ENCODE peak calls at places on chromosomes 12 and 14, in eight cellular contexts. G is HepG2; P is heart right ventricle; H is GM23338; V is adrenal gland; E is effector memory CD4-positive, alpha-beta T cell; X is K562; K is sigmoid colon. B is an unnamed sample.

GRCh38 chr12:131965073-131965472 is 15.3 kb downstream of the EP400 start:
- DNase-seq in H (no peak), P (no peak), G (no peak), X (no peak), K (no peak), E (no peak), V (no peak), B (no peak)

GRCh38 chr12:15114501-15114900 is 106.7 kb downstream of the RERG start:
- DNase-seq in H (peak; percentile 11), K (no peak), V (no peak), E (no peak), G (no peak), P (no peak), X (no peak), B (no peak)

GRCh38 chr12:90028620-90029051 is 320.0 kb upstream of the ATP2B1 start:
- DNase-seq in X (no peak), E (no peak), K (no peak), V (no peak), G (no peak), P (no peak), H (no peak), B (no peak)

GRCh38 chr14:100529561-100530031 is 57.6 kb downstream of the BEGAIN start:
- DNase-seq in P (peak; percentile 2), H (no peak), E (no peak), G (no peak), V (peak; percentile 46), K (peak; percentile 56), X (peak; percentile 0), B (no peak)

GRCh38 chr12:24960222-24960855 is 11.4 kb upstream of the BCAT1 start:
- DNase-seq in P (no peak), E (no peak), G (peak; percentile 36), V (peak; percentile 58), K (no peak), H (peak; percentile 84), X (peak; percentile 37), B (no peak)

GRCh38 chr14:52365071-52365470 is 51.0 kb downstream of the PTGER2 start:
- DNase-seq in X (no peak), G (no peak), E (no peak), H (no peak), K (no peak), P (no peak), V (no peak), B (no peak)

GRCh38 chr14:20503905-20504304 is 1.4 kb upstream of the RNASE10 start:
- DNase-seq in P (no peak), E (no peak), X (no peak), K (no peak), H (no peak), G (no peak), V (no peak), B (no peak)

GRCh38 chr14:86852530-86852929 is 1140.5 kb downstream of the GALC start:
- DNase-seq in G (no peak), V (no peak), K (no peak), X (no peak), P (no peak), E (no peak), H (no peak), B (no peak)

GRCh38 chr14:92967346-92967926 is 44.5 kb downstream of the CHGA start:
- DNase-seq in X (no peak), K (no peak), G (no peak), P (no peak), V (no peak), E (no peak), H (no peak), B (no peak)

GRCh38 chr14:70836946-70837345 is 27.6 kb upstream of the MAP3K9 start:
- DNase-seq in X (no peak), K (no peak), H (no peak), V (no peak), E (no peak), G (no peak), P (no peak), B (no peak)

GRCh38 chr12:72523754-72524153 is 251.6 kb downstream of the TRHDE start:
- DNase-seq in H (no peak), V (no peak), K (no peak), P (no peak), E (no peak), X (no peak), G (no peak), B (no peak)

GRCh38 chr14:69708586-69709169 is 58.3 kb upstream of the SRSF5 start:
- DNase-seq in P (no peak), V (no peak), K (no peak), X (no peak), H (peak; percentile 74), E (no peak), G (peak; percentile 41), B (no peak)

GRCh38 chr12:112463478-112463877 is 44.7 kb downstream of the PTPN11 start:
- DNase-seq in G (no peak), E (no peak), K (no peak), V (no peak), X (no peak), H (no peak), P (no peak), B (no peak)

GRCh38 chr12:100200450-100201181 is at the start of gene ACTR6:
- DNase-seq in H (peak; percentile 99), X (peak; percentile 91), K (peak; percentile 96), G (peak; percentile 93), E (peak; percentile 97), V (peak; percentile 99), P (peak; percentile 97), B (peak; percentile 96)

GRCh38 chr12:53719649-53720048 is 7.6 kb downstream of the CALCOCO1 start:
- DNase-seq in P (no peak), G (no peak), V (no peak), H (peak; percentile 69), E (no peak), K (peak; percentile 14), X (no peak), B (no peak)

GRCh38 chr14:96965885-96966595 is 168.9 kb downstream of the VRK1 start:
- DNase-seq in X (no peak), V (no peak), P (no peak), K (no peak), H (peak; percentile 32), G (no peak), E (no peak), B (no peak)

GRCh38 chr14:101500061-101500460 is 61.2 kb upstream of the DIO3 start:
- DNase-seq in H (no peak), X (no peak), P (no peak), V (no peak), E (no peak), K (peak; percentile 41), G (no peak), B (peak; percentile 8)

GRCh38 chr14:77741438-77741837 is 19.5 kb downstream of the SNW1 start:
- DNase-seq in G (no peak), P (no peak), H (no peak), X (no peak), K (no peak), V (no peak), E (no peak), B (no peak)

GRCh38 chr14:77746064-77746463 is 14.9 kb downstream of the SNW1 start:
- DNase-seq in P (no peak), H (no peak), X (no peak), G (no peak), E (no peak), V (no peak), K (no peak), B (no peak)
- H3K4me1 ChIP-seq in P (no peaks in the 10 kb centered on the region), H (no peaks in the 10 kb centered on the region), X (no peaks in the 10 kb centered on the region), G (no peaks in the 10 kb centered on the region), E (no peaks in the 10 kb centered on the region), V (peaks cover 13% of the 10 kb centered on the region), K (no peaks in the 10 kb centered on the region), B (no peaks in the 10 kb centered on the region)

DNA sequence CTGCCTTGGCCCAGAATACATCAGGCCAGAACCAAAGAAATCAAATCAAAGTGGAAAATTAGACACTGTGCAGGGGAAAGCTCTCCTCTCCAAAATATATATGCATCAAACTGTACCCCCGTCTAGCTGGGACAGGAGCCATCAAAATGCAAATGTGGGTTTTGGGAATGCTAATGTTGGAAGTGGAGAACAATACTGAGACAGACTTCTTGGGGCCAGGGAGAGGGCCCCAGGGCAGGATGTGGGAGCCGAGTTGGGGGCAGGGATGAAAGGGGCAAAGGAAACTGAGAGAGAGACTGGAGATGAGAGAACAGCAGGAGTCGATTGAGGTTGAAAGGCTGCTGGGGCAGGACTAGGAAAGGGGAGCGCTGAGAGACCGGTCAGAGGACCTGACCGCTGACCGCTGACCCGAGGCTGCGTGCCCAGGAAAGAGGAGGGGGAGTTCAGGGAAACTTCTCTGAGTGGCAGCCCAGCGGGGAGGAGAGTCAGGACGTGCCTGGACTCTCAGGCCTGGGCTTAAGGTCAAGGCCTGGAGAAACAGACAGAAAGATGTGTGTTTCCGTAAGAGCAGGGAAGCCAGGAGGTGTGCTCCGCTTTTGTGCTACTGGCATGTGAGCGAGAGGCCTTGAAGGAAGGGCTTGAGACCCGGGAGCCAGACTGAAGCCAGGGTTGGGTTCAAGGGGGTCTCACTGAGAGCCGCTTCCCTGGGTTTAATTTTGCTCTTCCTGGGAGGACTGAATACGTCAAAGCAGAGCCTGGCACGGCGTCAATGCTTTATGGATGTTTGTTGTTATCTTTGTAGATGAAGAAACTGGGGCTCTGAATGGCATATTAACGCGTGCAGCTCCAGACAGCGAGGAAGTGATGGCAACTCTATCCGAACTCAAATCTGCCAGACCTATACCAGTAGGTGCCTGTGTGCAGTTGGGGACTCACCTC is 152.5 kb upstream of the PARP11 start:
- DNase-seq in E (no peak), G (peak; percentile 22), P (no peak), X (no peak), K (no peak), H (peak; percentile 95), V (peak; percentile 75), B (no peak)
- H3K4me3 ChIP-seq in E (no peak overlapping the region), G (no peak overlapping the region), P (no peak overlapping the region), X (no peak overlapping the region), K (no peak overlapping the region), H (peak overlapping the region; percentile 36), V (no peak overlapping the region), B (no peak overlapping the region)

DNA sequence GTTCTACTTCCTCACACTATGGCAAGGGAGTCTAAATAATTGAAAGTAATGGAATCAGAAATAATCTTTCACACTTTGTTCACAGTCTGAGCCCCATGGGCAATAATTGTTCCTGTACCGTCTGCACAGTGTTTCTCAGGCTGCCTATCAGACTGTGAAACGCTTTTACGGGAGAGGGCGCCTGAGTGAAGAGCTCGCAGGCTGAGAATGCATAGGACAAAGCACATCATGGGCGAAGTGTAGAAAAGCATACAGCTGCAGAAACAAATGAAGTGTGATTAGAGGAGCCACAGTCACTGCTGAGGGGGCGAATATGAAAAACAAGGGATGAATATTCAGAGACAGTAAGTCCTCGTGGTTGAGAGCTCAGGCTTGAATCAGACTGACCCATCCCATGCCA is 438.3 kb upstream of the DCN start:
- DNase-seq in X (no peak), H (no peak), V (no peak), K (no peak), E (no peak), P (peak; percentile 18), G (no peak), B (no peak)
- H3K4me1 ChIP-seq in X (peaks cover 10% of the 10 kb centered on the region), H (peaks cover 5% of the 10 kb centered on the region), V (no peaks in the 10 kb centered on the region), K (no peaks in the 10 kb centered on the region), E (no peaks in the 10 kb centered on the region), P (no peaks in the 10 kb centered on the region), G (no peaks in the 10 kb centered on the region), B (no peaks in the 10 kb centered on the region)

DNA sequence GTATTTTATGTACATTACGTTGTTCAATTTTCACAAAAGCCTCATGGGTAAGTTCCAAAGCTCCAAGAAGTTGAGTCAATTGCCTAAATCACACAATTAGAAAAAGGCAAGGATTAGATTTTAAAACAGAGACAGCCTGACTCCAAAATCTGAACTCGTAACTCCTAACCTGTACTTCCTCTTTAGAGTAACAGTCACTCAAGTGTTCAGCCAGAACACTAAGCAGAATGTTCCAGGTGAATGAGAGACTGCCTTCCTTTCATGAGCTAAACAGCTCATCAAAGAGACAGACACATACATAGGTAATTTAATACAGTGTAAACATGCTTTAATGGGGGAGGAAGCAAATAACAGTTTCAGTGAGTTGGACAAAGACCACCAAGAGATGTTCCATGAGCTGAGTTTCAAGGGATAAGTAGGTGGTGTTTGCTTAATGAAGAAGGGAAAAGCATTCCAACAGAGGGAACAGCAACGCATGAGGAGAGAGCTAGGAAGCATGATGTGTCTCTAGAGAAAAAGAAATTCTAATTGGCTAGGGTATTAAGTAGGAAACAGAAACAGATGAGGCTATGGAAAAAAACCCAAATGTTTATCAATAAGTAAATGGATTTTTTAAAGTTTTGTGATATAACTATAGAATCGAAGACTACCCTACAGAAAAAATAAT is 403.9 kb downstream of the MED13L start:
- DNase-seq in H (no peak), G (peak; percentile 23), X (no peak), V (no peak), K (no peak), P (no peak), E (no peak), B (no peak)
- H3K4me3 ChIP-seq in H (no peak overlapping the region), G (no peak overlapping the region), X (no peak overlapping the region), V (no peak overlapping the region), K (no peak overlapping the region), P (no peak overlapping the region), E (no peak overlapping the region), B (no peak overlapping the region)

B was measured in tibial artery.